ENCODE peak calls at places on chromosomes 5 and 9, in seven cellular contexts. One of them, this sample, is unnamed.

GRCh38 chr5:3602713-3603502 is 7.3 kb downstream of the IRX1 start:
- DNase-seq in HT1080: no peak
- DNase-seq in iPS-NIHi11: peak; percentile 57
- DNase-seq in SJSA1: no peak
- DNase-seq in activated naive CD4-positive, alpha-beta T cell treated with anti-CD3 and anti-CD28 coated beads, Interleukin-2, amount 50 U/mL, for 72 hours: no peak
- DNase-seq in dorsolateral prefrontal cortex: peak; percentile 63
- DNase-seq in MV-4-11: no peak
- DNase-seq in this sample: no peak

GRCh38 chr9:136233868-136234267 is 11.7 kb downstream of the QSOX2 start:
- DNase-seq in HT1080: no peak
- DNase-seq in iPS-NIHi11: no peak
- DNase-seq in SJSA1: no peak
- DNase-seq in activated naive CD4-positive, alpha-beta T cell treated with anti-CD3 and anti-CD28 coated beads, Interleukin-2, amount 50 U/mL, for 72 hours: no peak
- DNase-seq in dorsolateral prefrontal cortex: no peak
- DNase-seq in MV-4-11: no peak
- DNase-seq in this sample: no peak

GRCh38 chr9:109182940-109183798 is 16.1 kb upstream of the FRRS1L start:
- DNase-seq in HT1080: peak; percentile 62
- DNase-seq in iPS-NIHi11: peak; percentile 77
- DNase-seq in SJSA1: peak; percentile 52
- DNase-seq in activated naive CD4-positive, alpha-beta T cell treated with anti-CD3 and anti-CD28 coated beads, Interleukin-2, amount 50 U/mL, for 72 hours: no peak
- DNase-seq in dorsolateral prefrontal cortex: no peak
- DNase-seq in MV-4-11: no peak
- DNase-seq in this sample: peak; percentile 64

GRCh38 chr5:150637245-150638052 is 3.0 kb upstream of the SYNPO start:
- DNase-seq in HT1080: peak; percentile 91
- DNase-seq in iPS-NIHi11: peak; percentile 67
- DNase-seq in SJSA1: peak; percentile 97
- DNase-seq in activated naive CD4-positive, alpha-beta T cell treated with anti-CD3 and anti-CD28 coated beads, Interleukin-2, amount 50 U/mL, for 72 hours: no peak
- DNase-seq in dorsolateral prefrontal cortex: no peak
- DNase-seq in MV-4-11: no peak
- DNase-seq in this sample: peak; percentile 96

GRCh38 chr5:505946-506555 is 18.2 kb downstream of the SLC9A3 start:
- DNase-seq in HT1080: no peak
- DNase-seq in iPS-NIHi11: no peak
- DNase-seq in SJSA1: no peak
- DNase-seq in activated naive CD4-positive, alpha-beta T cell treated with anti-CD3 and anti-CD28 coated beads, Interleukin-2, amount 50 U/mL, for 72 hours: no peak
- DNase-seq in dorsolateral prefrontal cortex: no peak
- DNase-seq in MV-4-11: no peak
- DNase-seq in this sample: no peak

GRCh38 chr9:128097156-128098016 is 29.4 kb downstream of the SLC25A25 start:
- DNase-seq in HT1080: no peak
- DNase-seq in iPS-NIHi11: no peak
- DNase-seq in SJSA1: no peak
- DNase-seq in activated naive CD4-positive, alpha-beta T cell treated with anti-CD3 and anti-CD28 coated beads, Interleukin-2, amount 50 U/mL, for 72 hours: no peak
- DNase-seq in dorsolateral prefrontal cortex: no peak
- DNase-seq in MV-4-11: no peak
- DNase-seq in this sample: no peak

GRCh38 chr9:113992994-113993393 is 85.1 kb downstream of the AMBP start:
- DNase-seq in HT1080: no peak
- DNase-seq in iPS-NIHi11: no peak
- DNase-seq in SJSA1: no peak
- DNase-seq in activated naive CD4-positive, alpha-beta T cell treated with anti-CD3 and anti-CD28 coated beads, Interleukin-2, amount 50 U/mL, for 72 hours: no peak
- DNase-seq in dorsolateral prefrontal cortex: no peak
- DNase-seq in MV-4-11: peak; percentile 96
- DNase-seq in this sample: no peak

GRCh38 chr5:32153723-32154122 is 20.4 kb downstream of the GOLPH3 start:
- DNase-seq in HT1080: no peak
- DNase-seq in iPS-NIHi11: no peak
- DNase-seq in SJSA1: no peak
- DNase-seq in activated naive CD4-positive, alpha-beta T cell treated with anti-CD3 and anti-CD28 coated beads, Interleukin-2, amount 50 U/mL, for 72 hours: no peak
- DNase-seq in dorsolateral prefrontal cortex: no peak
- DNase-seq in MV-4-11: no peak
- DNase-seq in this sample: no peak

GRCh38 chr9:76905661-76905983 is 292 bp downstream of the PRUNE2 start:
- DNase-seq in HT1080: no peak
- DNase-seq in iPS-NIHi11: no peak
- DNase-seq in SJSA1: no peak
- DNase-seq in activated naive CD4-positive, alpha-beta T cell treated with anti-CD3 and anti-CD28 coated beads, Interleukin-2, amount 50 U/mL, for 72 hours: no peak
- DNase-seq in dorsolateral prefrontal cortex: no peak
- DNase-seq in MV-4-11: no peak
- DNase-seq in this sample: no peak

GRCh38 chr9:88682431-88682831 is 147.5 kb downstream of the NXNL2 start:
- DNase-seq in HT1080: no peak
- DNase-seq in iPS-NIHi11: no peak
- DNase-seq in SJSA1: no peak
- DNase-seq in activated naive CD4-positive, alpha-beta T cell treated with anti-CD3 and anti-CD28 coated beads, Interleukin-2, amount 50 U/mL, for 72 hours: no peak
- DNase-seq in dorsolateral prefrontal cortex: no peak
- DNase-seq in MV-4-11: no peak
- DNase-seq in this sample: no peak

GRCh38 chr5:156841737-156842136 is 8.4 kb upstream of the PPP1R2B start:
- DNase-seq in HT1080: no peak
- DNase-seq in iPS-NIHi11: no peak
- DNase-seq in SJSA1: no peak
- DNase-seq in activated naive CD4-positive, alpha-beta T cell treated with anti-CD3 and anti-CD28 coated beads, Interleukin-2, amount 50 U/mL, for 72 hours: no peak
- DNase-seq in dorsolateral prefrontal cortex: no peak
- DNase-seq in MV-4-11: no peak
- DNase-seq in this sample: no peak

GRCh38 chr5:134902071-134902801 is 2.7 kb upstream of the PCBD2 start:
- DNase-seq in HT1080: peak; percentile 13
- DNase-seq in iPS-NIHi11: no peak
- DNase-seq in SJSA1: no peak
- DNase-seq in activated naive CD4-positive, alpha-beta T cell treated with anti-CD3 and anti-CD28 coated beads, Interleukin-2, amount 50 U/mL, for 72 hours: no peak
- DNase-seq in dorsolateral prefrontal cortex: no peak
- DNase-seq in MV-4-11: peak; percentile 82
- DNase-seq in this sample: peak; percentile 51

GRCh38 chr5:67052034-67052433 is 144.6 kb downstream of the CD180 start:
- DNase-seq in HT1080: no peak
- DNase-seq in iPS-NIHi11: no peak
- DNase-seq in SJSA1: no peak
- DNase-seq in activated naive CD4-positive, alpha-beta T cell treated with anti-CD3 and anti-CD28 coated beads, Interleukin-2, amount 50 U/mL, for 72 hours: no peak
- DNase-seq in dorsolateral prefrontal cortex: no peak
- DNase-seq in MV-4-11: no peak
- DNase-seq in this sample: peak; percentile 55

GRCh38 chr5:181052526-181052927 is 12.5 kb downstream of the BTNL9 start:
- DNase-seq in HT1080: no peak
- DNase-seq in iPS-NIHi11: no peak
- DNase-seq in SJSA1: no peak
- DNase-seq in activated naive CD4-positive, alpha-beta T cell treated with anti-CD3 and anti-CD28 coated beads, Interleukin-2, amount 50 U/mL, for 72 hours: no peak
- DNase-seq in dorsolateral prefrontal cortex: no peak
- DNase-seq in MV-4-11: no peak
- DNase-seq in this sample: no peak

GRCh38 chr9:109868222-109868621 is 88.2 kb downstream of the PALM2AKAP2 start:
- DNase-seq in HT1080: no peak
- DNase-seq in iPS-NIHi11: no peak
- DNase-seq in SJSA1: peak; percentile 50
- DNase-seq in activated naive CD4-positive, alpha-beta T cell treated with anti-CD3 and anti-CD28 coated beads, Interleukin-2, amount 50 U/mL, for 72 hours: no peak
- DNase-seq in dorsolateral prefrontal cortex: peak; percentile 53
- DNase-seq in MV-4-11: no peak
- DNase-seq in this sample: no peak

GRCh38 chr9:135169709-135170226 is 82.3 kb downstream of the OLFM1 start:
- DNase-seq in HT1080: no peak
- DNase-seq in iPS-NIHi11: no peak
- DNase-seq in SJSA1: no peak
- DNase-seq in activated naive CD4-positive, alpha-beta T cell treated with anti-CD3 and anti-CD28 coated beads, Interleukin-2, amount 50 U/mL, for 72 hours: no peak
- DNase-seq in dorsolateral prefrontal cortex: no peak
- DNase-seq in MV-4-11: no peak
- DNase-seq in this sample: no peak

GRCh38 chr9:89902450-89902849 is 297.6 kb downstream of the GADD45G start:
- DNase-seq in HT1080: peak; percentile 60
- DNase-seq in iPS-NIHi11: no peak
- DNase-seq in SJSA1: no peak
- DNase-seq in activated naive CD4-positive, alpha-beta T cell treated with anti-CD3 and anti-CD28 coated beads, Interleukin-2, amount 50 U/mL, for 72 hours: no peak
- DNase-seq in dorsolateral prefrontal cortex: no peak
- DNase-seq in MV-4-11: no peak
- DNase-seq in this sample: no peak

GRCh38 chr5:178940569-178941360 is at the start of gene ZNF454:
- DNase-seq in HT1080: no peak
- DNase-seq in iPS-NIHi11: peak; percentile 98
- DNase-seq in SJSA1: no peak
- DNase-seq in activated naive CD4-positive, alpha-beta T cell treated with anti-CD3 and anti-CD28 coated beads, Interleukin-2, amount 50 U/mL, for 72 hours: no peak
- DNase-seq in dorsolateral prefrontal cortex: peak; percentile 98
- DNase-seq in MV-4-11: no peak
- DNase-seq in this sample: peak; percentile 36